ENCODE peak calls at places on chromosomes 6 and 20, in eight cellular contexts. One of them, this sample, is unnamed.

GRCh38 chr6:73176057-73176456 is 49.2 kb downstream of the KHDC1L start:
- DNase-seq in activated CD4-positive, alpha-beta T cell treated with anti-CD3 and anti-CD28 coated beads, Interleukin-2, amount 50 U/mL, for 4 hours: no peak
- DNase-seq in AG20443: no peak
- DNase-seq in psoas muscle: no peak
- DNase-seq in aorta: no peak
- DNase-seq in neural crest cell: no peak
- DNase-seq in fibroblast of the aortic adventitia: no peak
- DNase-seq in Daoy: no peak
- DNase-seq in this sample: no peak

GRCh38 chr6:170096191-170096802 is 194.6 kb downstream of the DLL1 start:
- DNase-seq in aorta: peak; percentile 42
- DNase-seq in neural crest cell: no peak
- DNase-seq in fibroblast of the aortic adventitia: no peak
- DNase-seq in psoas muscle: peak; percentile 26
- DNase-seq in AG20443: no peak
- DNase-seq in activated CD4-positive, alpha-beta T cell treated with anti-CD3 and anti-CD28 coated beads, Interleukin-2, amount 50 U/mL, for 4 hours: no peak
- DNase-seq in Daoy: peak; percentile 1
- DNase-seq in this sample: no peak

GRCh38 chr20:19880256-19881079 is 122.4 kb downstream of the RIN2 start:
- DNase-seq in AG20443: no peak
- DNase-seq in fibroblast of the aortic adventitia: peak; percentile 69
- DNase-seq in Daoy: peak; percentile 59
- DNase-seq in neural crest cell: no peak
- DNase-seq in aorta: no peak
- DNase-seq in psoas muscle: no peak
- DNase-seq in activated CD4-positive, alpha-beta T cell treated with anti-CD3 and anti-CD28 coated beads, Interleukin-2, amount 50 U/mL, for 4 hours: no peak
- DNase-seq in this sample: no peak

GRCh38 chr20:59016795-59017492 is 2.3 kb upstream of the TUBB1 start:
- DNase-seq in AG20443: no peak
- DNase-seq in Daoy: no peak
- DNase-seq in activated CD4-positive, alpha-beta T cell treated with anti-CD3 and anti-CD28 coated beads, Interleukin-2, amount 50 U/mL, for 4 hours: no peak
- DNase-seq in psoas muscle: no peak
- DNase-seq in aorta: no peak
- DNase-seq in fibroblast of the aortic adventitia: no peak
- DNase-seq in neural crest cell: no peak
- DNase-seq in this sample: no peak

GRCh38 chr6:21996425-21997207 is 300.2 kb downstream of the PRL start:
- DNase-seq in AG20443: no peak
- DNase-seq in neural crest cell: no peak
- DNase-seq in fibroblast of the aortic adventitia: no peak
- DNase-seq in aorta: no peak
- DNase-seq in Daoy: no peak
- DNase-seq in psoas muscle: no peak
- DNase-seq in activated CD4-positive, alpha-beta T cell treated with anti-CD3 and anti-CD28 coated beads, Interleukin-2, amount 50 U/mL, for 4 hours: no peak
- DNase-seq in this sample: no peak

GRCh38 chr6:2783188-2783957 is 18.2 kb downstream of the WRNIP1 start:
- DNase-seq in psoas muscle: no peak
- DNase-seq in Daoy: no peak
- DNase-seq in fibroblast of the aortic adventitia: peak; percentile 24
- DNase-seq in activated CD4-positive, alpha-beta T cell treated with anti-CD3 and anti-CD28 coated beads, Interleukin-2, amount 50 U/mL, for 4 hours: no peak
- DNase-seq in neural crest cell: no peak
- DNase-seq in aorta: no peak
- DNase-seq in AG20443: no peak
- DNase-seq in this sample: no peak

GRCh38 chr6:145310116-145310515 is 425.2 kb downstream of the EPM2A start:
- DNase-seq in fibroblast of the aortic adventitia: no peak
- DNase-seq in aorta: no peak
- DNase-seq in Daoy: no peak
- DNase-seq in neural crest cell: no peak
- DNase-seq in AG20443: peak; percentile 45
- DNase-seq in activated CD4-positive, alpha-beta T cell treated with anti-CD3 and anti-CD28 coated beads, Interleukin-2, amount 50 U/mL, for 4 hours: no peak
- DNase-seq in psoas muscle: no peak
- DNase-seq in this sample: no peak

GRCh38 chr6:16420715-16421461 is 182.5 kb downstream of the GMPR start:
- DNase-seq in fibroblast of the aortic adventitia: peak; percentile 60
- DNase-seq in AG20443: peak; percentile 76
- DNase-seq in Daoy: no peak
- DNase-seq in neural crest cell: no peak
- DNase-seq in activated CD4-positive, alpha-beta T cell treated with anti-CD3 and anti-CD28 coated beads, Interleukin-2, amount 50 U/mL, for 4 hours: peak; percentile 37
- DNase-seq in psoas muscle: no peak
- DNase-seq in aorta: no peak
- DNase-seq in this sample: no peak

GRCh38 chr6:154614641-154615040 is 104.2 kb upstream of the CNKSR3 start:
- DNase-seq in neural crest cell: no peak
- DNase-seq in AG20443: no peak
- DNase-seq in psoas muscle: no peak
- DNase-seq in activated CD4-positive, alpha-beta T cell treated with anti-CD3 and anti-CD28 coated beads, Interleukin-2, amount 50 U/mL, for 4 hours: no peak
- DNase-seq in fibroblast of the aortic adventitia: no peak
- DNase-seq in Daoy: no peak
- DNase-seq in aorta: no peak
- DNase-seq in this sample: no peak

GRCh38 chr6:74596586-74596985 is 609.3 kb downstream of the COL12A1 start:
- DNase-seq in fibroblast of the aortic adventitia: no peak
- DNase-seq in AG20443: peak; percentile 62
- DNase-seq in Daoy: no peak
- DNase-seq in psoas muscle: no peak
- DNase-seq in activated CD4-positive, alpha-beta T cell treated with anti-CD3 and anti-CD28 coated beads, Interleukin-2, amount 50 U/mL, for 4 hours: no peak
- DNase-seq in aorta: no peak
- DNase-seq in neural crest cell: no peak
- DNase-seq in this sample: no peak

GRCh38 chr6:93787841-93788240 is 368.5 kb upstream of the EPHA7 start:
- DNase-seq in fibroblast of the aortic adventitia: peak; percentile 30
- DNase-seq in neural crest cell: no peak
- DNase-seq in AG20443: no peak
- DNase-seq in Daoy: peak; percentile 1
- DNase-seq in activated CD4-positive, alpha-beta T cell treated with anti-CD3 and anti-CD28 coated beads, Interleukin-2, amount 50 U/mL, for 4 hours: no peak
- DNase-seq in aorta: no peak
- DNase-seq in psoas muscle: no peak
- DNase-seq in this sample: no peak

GRCh38 chr6:54074591-54075195 is 36.5 kb upstream of the MLIP start:
- DNase-seq in fibroblast of the aortic adventitia: no peak
- DNase-seq in AG20443: peak; percentile 18
- DNase-seq in aorta: no peak
- DNase-seq in activated CD4-positive, alpha-beta T cell treated with anti-CD3 and anti-CD28 coated beads, Interleukin-2, amount 50 U/mL, for 4 hours: no peak
- DNase-seq in Daoy: no peak
- DNase-seq in neural crest cell: no peak
- DNase-seq in psoas muscle: no peak
- DNase-seq in this sample: no peak

GRCh38 chr6:26305097-26305841 is 59.7 kb upstream of the BTN3A2 start:
- DNase-seq in Daoy: peak; percentile 94
- DNase-seq in neural crest cell: peak; percentile 35
- DNase-seq in AG20443: peak; percentile 48
- DNase-seq in activated CD4-positive, alpha-beta T cell treated with anti-CD3 and anti-CD28 coated beads, Interleukin-2, amount 50 U/mL, for 4 hours: peak; percentile 71
- DNase-seq in fibroblast of the aortic adventitia: peak; percentile 87
- DNase-seq in psoas muscle: peak; percentile 66
- DNase-seq in aorta: peak; percentile 74
- DNase-seq in this sample: peak; percentile 5

GRCh38 chr20:20525756-20526155 is 157.9 kb downstream of the INSM1 start:
- DNase-seq in aorta: no peak
- DNase-seq in fibroblast of the aortic adventitia: no peak
- DNase-seq in AG20443: no peak
- DNase-seq in activated CD4-positive, alpha-beta T cell treated with anti-CD3 and anti-CD28 coated beads, Interleukin-2, amount 50 U/mL, for 4 hours: no peak
- DNase-seq in Daoy: no peak
- DNase-seq in neural crest cell: no peak
- DNase-seq in psoas muscle: no peak
- DNase-seq in this sample: peak; percentile 15

GRCh38 chr20:278607-279571 is 11.7 kb downstream of the C20orf96 start:
- DNase-seq in activated CD4-positive, alpha-beta T cell treated with anti-CD3 and anti-CD28 coated beads, Interleukin-2, amount 50 U/mL, for 4 hours: no peak
- DNase-seq in psoas muscle: no peak
- DNase-seq in neural crest cell: no peak
- DNase-seq in aorta: no peak
- DNase-seq in fibroblast of the aortic adventitia: no peak
- DNase-seq in Daoy: no peak
- DNase-seq in AG20443: peak; percentile 49
- DNase-seq in this sample: no peak

GRCh38 chr6:150565945-150566344 is 33.7 kb upstream of the PLEKHG1 start:
- DNase-seq in AG20443: no peak
- DNase-seq in aorta: no peak
- DNase-seq in psoas muscle: no peak
- DNase-seq in activated CD4-positive, alpha-beta T cell treated with anti-CD3 and anti-CD28 coated beads, Interleukin-2, amount 50 U/mL, for 4 hours: no peak
- DNase-seq in neural crest cell: no peak
- DNase-seq in fibroblast of the aortic adventitia: no peak
- DNase-seq in Daoy: no peak
- DNase-seq in this sample: no peak

GRCh38 chr20:44079968-44080560 is 106.9 kb downstream of the JPH2 start:
- DNase-seq in activated CD4-positive, alpha-beta T cell treated with anti-CD3 and anti-CD28 coated beads, Interleukin-2, amount 50 U/mL, for 4 hours: no peak
- DNase-seq in AG20443: no peak
- DNase-seq in Daoy: no peak
- DNase-seq in fibroblast of the aortic adventitia: peak; percentile 45
- DNase-seq in psoas muscle: no peak
- DNase-seq in aorta: no peak
- DNase-seq in neural crest cell: no peak
- DNase-seq in this sample: no peak

GRCh38 chr6:159981591-159982245 is 12.8 kb downstream of the IGF2R start:
- DNase-seq in activated CD4-positive, alpha-beta T cell treated with anti-CD3 and anti-CD28 coated beads, Interleukin-2, amount 50 U/mL, for 4 hours: no peak
- DNase-seq in AG20443: peak; percentile 42
- DNase-seq in fibroblast of the aortic adventitia: peak; percentile 79
- DNase-seq in psoas muscle: peak; percentile 58
- DNase-seq in neural crest cell: no peak
- DNase-seq in aorta: peak; percentile 84
- DNase-seq in Daoy: peak; percentile 65
- DNase-seq in this sample: no peak

GRCh38 chr20:52039746-52040145 is 151.8 kb downstream of the ZFP64 start:
- DNase-seq in aorta: no peak
- DNase-seq in neural crest cell: no peak
- DNase-seq in AG20443: no peak
- DNase-seq in fibroblast of the aortic adventitia: no peak
- DNase-seq in Daoy: no peak
- DNase-seq in activated CD4-positive, alpha-beta T cell treated with anti-CD3 and anti-CD28 coated beads, Interleukin-2, amount 50 U/mL, for 4 hours: no peak
- DNase-seq in psoas muscle: no peak
- DNase-seq in this sample: no peak

GRCh38 chr6:30696432-30696831 is 5.6 kb upstream of the NRM start:
- DNase-seq in AG20443: no peak
- DNase-seq in Daoy: no peak
- DNase-seq in fibroblast of the aortic adventitia: no peak
- DNase-seq in psoas muscle: no peak
- DNase-seq in aorta: no peak
- DNase-seq in activated CD4-positive, alpha-beta T cell treated with anti-CD3 and anti-CD28 coated beads, Interleukin-2, amount 50 U/mL, for 4 hours: no peak
- DNase-seq in neural crest cell: no peak
- DNase-seq in this sample: no peak

GRCh38 chr20:20969701-20970100 is 136.5 kb downstream of the LINC00237 start:
- DNase-seq in activated CD4-positive, alpha-beta T cell treated with anti-CD3 and anti-CD28 coated beads, Interleukin-2, amount 50 U/mL, for 4 hours: no peak
- DNase-seq in Daoy: no peak
- DNase-seq in AG20443: no peak
- DNase-seq in aorta: no peak
- DNase-seq in psoas muscle: no peak
- DNase-seq in fibroblast of the aortic adventitia: no peak
- DNase-seq in neural crest cell: no peak
- DNase-seq in this sample: no peak

GRCh38 chr6:79812195-79812594 is 135.2 kb downstream of the ELOVL4 start:
- DNase-seq in AG20443: no peak
- DNase-seq in psoas muscle: no peak
- DNase-seq in Daoy: no peak
- DNase-seq in aorta: no peak
- DNase-seq in activated CD4-positive, alpha-beta T cell treated with anti-CD3 and anti-CD28 coated beads, Interleukin-2, amount 50 U/mL, for 4 hours: no peak
- DNase-seq in fibroblast of the aortic adventitia: no peak
- DNase-seq in neural crest cell: no peak
- DNase-seq in this sample: no peak

GRCh38 chr20:38453941-38454340 is 18.7 kb upstream of the RALGAPB start:
- DNase-seq in Daoy: no peak
- DNase-seq in neural crest cell: no peak
- DNase-seq in AG20443: no peak
- DNase-seq in aorta: no peak
- DNase-seq in fibroblast of the aortic adventitia: no peak
- DNase-seq in activated CD4-positive, alpha-beta T cell treated with anti-CD3 and anti-CD28 coated beads, Interleukin-2, amount 50 U/mL, for 4 hours: no peak
- DNase-seq in psoas muscle: no peak
- DNase-seq in this sample: no peak

GRCh38 chr6:80457044-80457933 is 350.8 kb downstream of the BCKDHB start:
- DNase-seq in fibroblast of the aortic adventitia: peak; percentile 99
- DNase-seq in neural crest cell: no peak
- DNase-seq in AG20443: peak; percentile 88
- DNase-seq in psoas muscle: peak; percentile 68
- DNase-seq in Daoy: peak; percentile 90
- DNase-seq in aorta: peak; percentile 78
- DNase-seq in activated CD4-positive, alpha-beta T cell treated with anti-CD3 and anti-CD28 coated beads, Interleukin-2, amount 50 U/mL, for 4 hours: no peak
- DNase-seq in this sample: peak; percentile 41

GRCh38 chr20:45097485-45098095 is 3.3 kb downstream of the KCNS1 start:
- DNase-seq in neural crest cell: no peak
- DNase-seq in AG20443: peak; percentile 45
- DNase-seq in activated CD4-positive, alpha-beta T cell treated with anti-CD3 and anti-CD28 coated beads, Interleukin-2, amount 50 U/mL, for 4 hours: peak; percentile 21
- DNase-seq in Daoy: no peak
- DNase-seq in aorta: no peak
- DNase-seq in psoas muscle: no peak
- DNase-seq in fibroblast of the aortic adventitia: peak; percentile 50
- DNase-seq in this sample: no peak

GRCh38 chr20:13223731-13224130 is 2.7 kb downstream of the ISM1 start:
- DNase-seq in activated CD4-positive, alpha-beta T cell treated with anti-CD3 and anti-CD28 coated beads, Interleukin-2, amount 50 U/mL, for 4 hours: no peak
- DNase-seq in psoas muscle: no peak
- DNase-seq in aorta: no peak
- DNase-seq in fibroblast of the aortic adventitia: no peak
- DNase-seq in AG20443: no peak
- DNase-seq in neural crest cell: no peak
- DNase-seq in Daoy: no peak
- DNase-seq in this sample: no peak

GRCh38 chr6:125102901-125103300 is 50.7 kb upstream of the TPD52L1 start:
- DNase-seq in psoas muscle: no peak
- DNase-seq in aorta: no peak
- DNase-seq in neural crest cell: no peak
- DNase-seq in fibroblast of the aortic adventitia: peak; percentile 88
- DNase-seq in Daoy: peak; percentile 46
- DNase-seq in activated CD4-positive, alpha-beta T cell treated with anti-CD3 and anti-CD28 coated beads, Interleukin-2, amount 50 U/mL, for 4 hours: no peak
- DNase-seq in AG20443: peak; percentile 80
- DNase-seq in this sample: no peak

GRCh38 chr20:36482044-36482473 is 59.3 kb upstream of the MYL9 start:
- DNase-seq in neural crest cell: no peak
- DNase-seq in aorta: no peak
- DNase-seq in AG20443: no peak
- DNase-seq in activated CD4-positive, alpha-beta T cell treated with anti-CD3 and anti-CD28 coated beads, Interleukin-2, amount 50 U/mL, for 4 hours: no peak
- DNase-seq in Daoy: no peak
- DNase-seq in psoas muscle: peak; percentile 90
- DNase-seq in fibroblast of the aortic adventitia: no peak
- DNase-seq in this sample: peak; percentile 33

GRCh38 chr20:49868538-49868937 is 46.8 kb downstream of the SPATA2 start:
- DNase-seq in Daoy: no peak
- DNase-seq in neural crest cell: no peak
- DNase-seq in AG20443: no peak
- DNase-seq in activated CD4-positive, alpha-beta T cell treated with anti-CD3 and anti-CD28 coated beads, Interleukin-2, amount 50 U/mL, for 4 hours: no peak
- DNase-seq in psoas muscle: no peak
- DNase-seq in fibroblast of the aortic adventitia: no peak
- DNase-seq in aorta: no peak
- DNase-seq in this sample: no peak

GRCh38 chr6:128519132-128519930 is 1.1 kb downstream of the PTPRK start:
- DNase-seq in Daoy: peak; percentile 67
- DNase-seq in activated CD4-positive, alpha-beta T cell treated with anti-CD3 and anti-CD28 coated beads, Interleukin-2, amount 50 U/mL, for 4 hours: peak; percentile 4
- DNase-seq in psoas muscle: peak; percentile 66
- DNase-seq in neural crest cell: peak; percentile 30
- DNase-seq in aorta: peak; percentile 62
- DNase-seq in fibroblast of the aortic adventitia: peak; percentile 54
- DNase-seq in AG20443: peak; percentile 45
- DNase-seq in this sample: peak; percentile 30

GRCh38 chr6:150800596-150801310 is 64.7 kb upstream of the MTHFD1L start:
- DNase-seq in fibroblast of the aortic adventitia: peak; percentile 78
- DNase-seq in neural crest cell: no peak
- DNase-seq in AG20443: peak; percentile 24
- DNase-seq in psoas muscle: no peak
- DNase-seq in Daoy: no peak
- DNase-seq in aorta: no peak
- DNase-seq in activated CD4-positive, alpha-beta T cell treated with anti-CD3 and anti-CD28 coated beads, Interleukin-2, amount 50 U/mL, for 4 hours: no peak
- DNase-seq in this sample: no peak

GRCh38 chr6:102223942-102224341 is 830.4 kb downstream of the GRIK2 start:
- DNase-seq in psoas muscle: no peak
- DNase-seq in activated CD4-positive, alpha-beta T cell treated with anti-CD3 and anti-CD28 coated beads, Interleukin-2, amount 50 U/mL, for 4 hours: no peak
- DNase-seq in AG20443: no peak
- DNase-seq in Daoy: no peak
- DNase-seq in neural crest cell: no peak
- DNase-seq in aorta: no peak
- DNase-seq in fibroblast of the aortic adventitia: no peak
- DNase-seq in this sample: no peak

GRCh38 chr6:151974061-151974617 is 166.7 kb downstream of the ESR1 start:
- DNase-seq in neural crest cell: no peak
- DNase-seq in psoas muscle: no peak
- DNase-seq in AG20443: no peak
- DNase-seq in activated CD4-positive, alpha-beta T cell treated with anti-CD3 and anti-CD28 coated beads, Interleukin-2, amount 50 U/mL, for 4 hours: no peak
- DNase-seq in Daoy: no peak
- DNase-seq in aorta: no peak
- DNase-seq in fibroblast of the aortic adventitia: peak; percentile 39
- DNase-seq in this sample: no peak

GRCh38 chr20:36988494-36988966 is 37.0 kb upstream of the SAMHD1 start:
- DNase-seq in AG20443: no peak
- DNase-seq in Daoy: peak; percentile 32
- DNase-seq in fibroblast of the aortic adventitia: peak; percentile 57
- DNase-seq in neural crest cell: no peak
- DNase-seq in aorta: no peak
- DNase-seq in activated CD4-positive, alpha-beta T cell treated with anti-CD3 and anti-CD28 coated beads, Interleukin-2, amount 50 U/mL, for 4 hours: no peak
- DNase-seq in psoas muscle: no peak
- DNase-seq in this sample: no peak